ENCODE peak calls at places on chromosomes 2 and 18, in ten cellular contexts. R is NCI-H524; X is cardiac muscle cell; H is HCEC 1CT; D is GM19239; I is NCI-H460; J is CD4-positive, alpha-beta T cell; B is kidney; Q is CD8-positive, alpha-beta T cell; L is kidney glomerular epithelial cell. O is an unnamed sample.

GRCh38 chr2:24763843-24764242 is 29.3 kb downstream of the PTRHD1 start:
- DNase-seq in L (no peak), I (no peak), J (no peak), X (no peak), R (no peak), Q (no peak), B (no peak), D (no peak), H (no peak), O (no peak)

GRCh38 chr2:159459279-159459678 is 157.1 kb downstream of the BAZ2B start:
- DNase-seq in X (no peak), R (no peak), L (no peak), I (no peak), H (no peak), Q (no peak), J (no peak), B (no peak), D (no peak), O (no peak)

GRCh38 chr2:133571249-133571648 is 3.0 kb upstream of the NCKAP5 start:
- DNase-seq in D (no peak), L (no peak), X (no peak), J (no peak), B (peak; percentile 49), H (no peak), I (no peak), Q (no peak), R (no peak), O (no peak)

GRCh38 chr2:168436840-168437239 is 19.2 kb upstream of the CERS6 start:
- DNase-seq in L (no peak), H (no peak), D (no peak), X (peak; percentile 44), I (no peak), Q (no peak), J (no peak), B (no peak), R (no peak), O (no peak)

GRCh38 chr18:27942706-27943105 is 234.2 kb downstream of the CDH2 start:
- DNase-seq in H (peak; percentile 42), B (no peak), I (no peak), X (peak; percentile 62), R (no peak), Q (no peak), J (no peak), L (no peak), D (no peak), O (no peak)

GRCh38 chr2:123179526-123179925 is 845.6 kb upstream of the CNTNAP5 start:
- DNase-seq in Q (no peak), D (no peak), H (no peak), I (no peak), J (no peak), R (no peak), L (peak; percentile 4), X (peak; percentile 56), B (no peak), O (no peak)

GRCh38 chr2:154484338-154485099 is 214.0 kb upstream of the KCNJ3 start:
- DNase-seq in R (no peak), B (no peak), X (no peak), H (no peak), Q (no peak), D (no peak), J (no peak), L (peak; percentile 59), I (no peak), O (no peak)

GRCh38 chr2:28352726-28353125 is 39.9 kb upstream of the FOSL2 start:
- DNase-seq in X (no peak), D (no peak), H (no peak), J (no peak), L (no peak), Q (no peak), B (peak; percentile 56), R (no peak), I (no peak), O (no peak)

GRCh38 chr2:105194022-105194681 is 47.4 kb upstream of the GPR45 start:
- DNase-seq in Q (no peak), L (no peak), R (peak; percentile 12), B (no peak), D (no peak), H (no peak), I (no peak), X (no peak), J (no peak), O (no peak)

GRCh38 chr2:223469270-223470057 is 132.7 kb downstream of the SCG2 start:
- DNase-seq in X (peak; percentile 59), Q (no peak), J (no peak), L (peak; percentile 62), B (peak; percentile 84), R (no peak), H (peak; percentile 89), D (no peak), I (no peak), O (no peak)

GRCh38 chr18:31606265-31606664 is 14.6 kb downstream of the TTR start:
- DNase-seq in I (no peak), X (no peak), D (no peak), H (no peak), B (no peak), R (no peak), L (no peak), J (no peak), Q (no peak), O (no peak)

GRCh38 chr18:74722237-74722636 is 124.6 kb downstream of the ZNF407 start:
- DNase-seq in X (peak; percentile 77), J (no peak), I (no peak), Q (no peak), R (no peak), D (no peak), B (no peak), H (peak; percentile 77), L (no peak), O (no peak)

GRCh38 chr2:8125741-8126691 is 555.8 kb upstream of the ID2 start:
- DNase-seq in R (no peak), Q (no peak), L (no peak), D (no peak), I (peak; percentile 20), B (no peak), J (no peak), X (peak; percentile 90), H (no peak), O (no peak)

GRCh38 chr2:149002891-149003740 is 35.4 kb upstream of the LYPD6B start:
- DNase-seq in D (no peak), H (no peak), J (no peak), Q (no peak), B (no peak), L (no peak), X (no peak), I (no peak), R (no peak), O (no peak)

GRCh38 chr2:11314482-11314881 is 30.0 kb downstream of the ROCK2 start:
- DNase-seq in Q (no peak), L (no peak), J (no peak), D (no peak), H (no peak), I (no peak), R (no peak), X (peak; percentile 13), B (no peak), O (no peak)

O was measured in progenitor cell of endocrine pancreas.